ENCODE peak calls at places on chromosomes 11 and 22, in ten cellular contexts. One of them, this sample, is unnamed.

GRCh38 chr11:3709977-3710376 is 38.8 kb upstream of the CHRNA10 start:
- DNase-seq in skeletal muscle cell: no peak
- DNase-seq in SJCRH30: peak
- DNase-seq in WERI-Rb-1: no peak
- DNase-seq in fibroblast of pulmonary artery: no peak
- DNase-seq in psoas muscle: no peak
- DNase-seq in thyroid gland: peak
- DNase-seq in heart left ventricle: no peak
- DNase-seq in stomach: no peak
- DNase-seq in tibial nerve: no peak
- DNase-seq in this sample: peak

GRCh38 chr11:14258177-14258935 is 100.6 kb downstream of the RRAS2 start:
- DNase-seq in skeletal muscle cell: peak
- DNase-seq in SJCRH30: no peak
- DNase-seq in WERI-Rb-1: no peak
- DNase-seq in fibroblast of pulmonary artery: peak
- DNase-seq in psoas muscle: no peak
- DNase-seq in thyroid gland: no peak
- DNase-seq in heart left ventricle: no peak
- DNase-seq in stomach: no peak
- DNase-seq in tibial nerve: no peak
- DNase-seq in this sample: peak

GRCh38 chr22:48842583-48842945 is 985.1 kb downstream of the BRD1 start:
- DNase-seq in skeletal muscle cell: no peak
- DNase-seq in SJCRH30: no peak
- DNase-seq in WERI-Rb-1: no peak
- DNase-seq in fibroblast of pulmonary artery: no peak
- DNase-seq in psoas muscle: no peak
- DNase-seq in thyroid gland: no peak
- DNase-seq in heart left ventricle: no peak
- DNase-seq in stomach: no peak
- DNase-seq in tibial nerve: no peak
- DNase-seq in this sample: no peak

GRCh38 chr22:35615156-35615555 is 2.0 kb downstream of the MB start:
- DNase-seq in skeletal muscle cell: no peak
- DNase-seq in SJCRH30: no peak
- DNase-seq in WERI-Rb-1: no peak
- DNase-seq in fibroblast of pulmonary artery: peak
- DNase-seq in psoas muscle: peak
- DNase-seq in thyroid gland: no peak
- DNase-seq in heart left ventricle: no peak
- DNase-seq in stomach: no peak
- DNase-seq in tibial nerve: no peak
- DNase-seq in this sample: no peak

GRCh38 chr11:67267188-67268035 is 1.1 kb downstream of the GRK2 start:
- DNase-seq in skeletal muscle cell: no peak
- DNase-seq in SJCRH30: no peak
- DNase-seq in WERI-Rb-1: no peak
- DNase-seq in fibroblast of pulmonary artery: no peak
- DNase-seq in psoas muscle: no peak
- DNase-seq in thyroid gland: peak
- DNase-seq in heart left ventricle: no peak
- DNase-seq in stomach: peak
- DNase-seq in tibial nerve: no peak
- DNase-seq in this sample: no peak

GRCh38 chr22:37534445-37534844 is 15.2 kb upstream of the CARD10 start:
- DNase-seq in skeletal muscle cell: no peak
- DNase-seq in SJCRH30: peak
- DNase-seq in WERI-Rb-1: no peak
- DNase-seq in fibroblast of pulmonary artery: no peak
- DNase-seq in psoas muscle: no peak
- DNase-seq in thyroid gland: no peak
- DNase-seq in heart left ventricle: no peak
- DNase-seq in stomach: no peak
- DNase-seq in tibial nerve: no peak
- DNase-seq in this sample: no peak

GRCh38 chr11:57818812-57819211 is 57.2 kb downstream of the CTNND1 start:
- DNase-seq in skeletal muscle cell: no peak
- DNase-seq in SJCRH30: no peak
- DNase-seq in WERI-Rb-1: no peak
- DNase-seq in fibroblast of pulmonary artery: no peak
- DNase-seq in psoas muscle: no peak
- DNase-seq in thyroid gland: no peak
- DNase-seq in heart left ventricle: no peak
- DNase-seq in stomach: no peak
- DNase-seq in tibial nerve: no peak
- DNase-seq in this sample: no peak

GRCh38 chr11:19604679-19605375 is 107.8 kb upstream of the NAV2 start:
- DNase-seq in skeletal muscle cell: no peak
- DNase-seq in SJCRH30: no peak
- DNase-seq in WERI-Rb-1: no peak
- DNase-seq in fibroblast of pulmonary artery: no peak
- DNase-seq in psoas muscle: no peak
- DNase-seq in thyroid gland: no peak
- DNase-seq in heart left ventricle: no peak
- DNase-seq in stomach: no peak
- DNase-seq in tibial nerve: no peak
- DNase-seq in this sample: no peak

GRCh38 chr11:33110083-33110482 is 51.2 kb downstream of the CSTF3 start:
- DNase-seq in skeletal muscle cell: peak
- DNase-seq in SJCRH30: peak
- DNase-seq in WERI-Rb-1: no peak
- DNase-seq in fibroblast of pulmonary artery: no peak
- DNase-seq in psoas muscle: no peak
- DNase-seq in thyroid gland: no peak
- DNase-seq in heart left ventricle: no peak
- DNase-seq in stomach: no peak
- DNase-seq in tibial nerve: no peak
- DNase-seq in this sample: no peak

GRCh38 chr11:120344302-120345004 is 8.2 kb downstream of the ARHGEF12 start:
- DNase-seq in skeletal muscle cell: no peak
- DNase-seq in SJCRH30: peak
- DNase-seq in WERI-Rb-1: no peak
- DNase-seq in fibroblast of pulmonary artery: no peak
- DNase-seq in psoas muscle: no peak
- DNase-seq in thyroid gland: no peak
- DNase-seq in heart left ventricle: no peak
- DNase-seq in stomach: no peak
- DNase-seq in tibial nerve: no peak
- DNase-seq in this sample: peak

GRCh38 chr11:71977743-71978418 is 20.8 kb upstream of the IL18BP start:
- DNase-seq in skeletal muscle cell: no peak
- DNase-seq in SJCRH30: no peak
- DNase-seq in WERI-Rb-1: no peak
- DNase-seq in fibroblast of pulmonary artery: peak
- DNase-seq in psoas muscle: no peak
- DNase-seq in thyroid gland: peak
- DNase-seq in heart left ventricle: no peak
- DNase-seq in stomach: peak
- DNase-seq in tibial nerve: no peak
- DNase-seq in this sample: peak

GRCh38 chr22:17105143-17106129 is 15.7 kb downstream of the TMEM121B start:
- DNase-seq in skeletal muscle cell: no peak
- DNase-seq in SJCRH30: no peak
- DNase-seq in WERI-Rb-1: no peak
- DNase-seq in fibroblast of pulmonary artery: no peak
- DNase-seq in psoas muscle: no peak
- DNase-seq in thyroid gland: peak
- DNase-seq in heart left ventricle: no peak
- DNase-seq in stomach: no peak
- DNase-seq in tibial nerve: no peak
- DNase-seq in this sample: no peak

GRCh38 chr11:96614846-96615245 is 225.0 kb downstream of the JRKL start:
- DNase-seq in skeletal muscle cell: no peak
- DNase-seq in SJCRH30: peak
- DNase-seq in WERI-Rb-1: peak
- DNase-seq in fibroblast of pulmonary artery: no peak
- DNase-seq in psoas muscle: no peak
- DNase-seq in thyroid gland: no peak
- DNase-seq in heart left ventricle: no peak
- DNase-seq in stomach: no peak
- DNase-seq in tibial nerve: no peak
- DNase-seq in this sample: no peak

GRCh38 chr11:134052395-134052987 is 16.4 kb upstream of the JAM3 start:
- DNase-seq in skeletal muscle cell: no peak
- DNase-seq in SJCRH30: no peak
- DNase-seq in WERI-Rb-1: no peak
- DNase-seq in fibroblast of pulmonary artery: no peak
- DNase-seq in psoas muscle: no peak
- DNase-seq in thyroid gland: no peak
- DNase-seq in heart left ventricle: no peak
- DNase-seq in stomach: no peak
- DNase-seq in tibial nerve: no peak
- DNase-seq in this sample: no peak

GRCh38 chr22:22779213-22779612 is 108.4 kb upstream of the IGLL5 start:
- DNase-seq in skeletal muscle cell: no peak
- DNase-seq in SJCRH30: no peak
- DNase-seq in WERI-Rb-1: no peak
- DNase-seq in fibroblast of pulmonary artery: no peak
- DNase-seq in psoas muscle: no peak
- DNase-seq in thyroid gland: no peak
- DNase-seq in heart left ventricle: no peak
- DNase-seq in stomach: no peak
- DNase-seq in tibial nerve: no peak
- DNase-seq in this sample: no peak

GRCh38 chr11:691710-692590 is 3.1 kb downstream of the DEAF1 start:
- DNase-seq in skeletal muscle cell: no peak
- DNase-seq in SJCRH30: no peak
- DNase-seq in WERI-Rb-1: no peak
- DNase-seq in fibroblast of pulmonary artery: no peak
- DNase-seq in psoas muscle: no peak
- DNase-seq in thyroid gland: no peak
- DNase-seq in heart left ventricle: no peak
- DNase-seq in stomach: no peak
- DNase-seq in tibial nerve: no peak
- DNase-seq in this sample: no peak

GRCh38 chr11:693887-694562 is 997 bp downstream of the DEAF1 start:
- DNase-seq in skeletal muscle cell: no peak
- DNase-seq in SJCRH30: no peak
- DNase-seq in WERI-Rb-1: no peak
- DNase-seq in fibroblast of pulmonary artery: no peak
- DNase-seq in psoas muscle: no peak
- DNase-seq in thyroid gland: no peak
- DNase-seq in heart left ventricle: peak
- DNase-seq in stomach: no peak
- DNase-seq in tibial nerve: no peak
- DNase-seq in this sample: no peak

GRCh38 chr11:692824-693414 is 2.1 kb downstream of the DEAF1 start:
- DNase-seq in skeletal muscle cell: no peak
- DNase-seq in SJCRH30: peak
- DNase-seq in WERI-Rb-1: no peak
- DNase-seq in fibroblast of pulmonary artery: no peak
- DNase-seq in psoas muscle: no peak
- DNase-seq in thyroid gland: no peak
- DNase-seq in heart left ventricle: no peak
- DNase-seq in stomach: no peak
- DNase-seq in tibial nerve: no peak
- DNase-seq in this sample: no peak

GRCh38 chr11:694563-695331 is at the start of gene DEAF1:
- DNase-seq in skeletal muscle cell: peak
- DNase-seq in SJCRH30: peak
- DNase-seq in WERI-Rb-1: peak
- DNase-seq in fibroblast of pulmonary artery: peak
- DNase-seq in psoas muscle: peak
- DNase-seq in thyroid gland: peak
- DNase-seq in heart left ventricle: peak
- DNase-seq in stomach: peak
- DNase-seq in tibial nerve: peak
- DNase-seq in this sample: peak

GRCh38 chr11:693415-693831 is 1.6 kb downstream of the DEAF1 start:
- DNase-seq in skeletal muscle cell: no peak
- DNase-seq in SJCRH30: peak
- DNase-seq in WERI-Rb-1: no peak
- DNase-seq in fibroblast of pulmonary artery: no peak
- DNase-seq in psoas muscle: no peak
- DNase-seq in thyroid gland: peak
- DNase-seq in heart left ventricle: no peak
- DNase-seq in stomach: no peak
- DNase-seq in tibial nerve: no peak
- DNase-seq in this sample: no peak
- H3K4me3 ChIP-seq in skeletal muscle cell: peak
- H3K4me3 ChIP-seq in SJCRH30: peak
- H3K4me3 ChIP-seq in WERI-Rb-1: peak
- H3K4me3 ChIP-seq in fibroblast of pulmonary artery: peak
- H3K4me3 ChIP-seq in psoas muscle: peak
- H3K4me3 ChIP-seq in thyroid gland: no peak
- H3K4me3 ChIP-seq in heart left ventricle: no peak
- H3K4me3 ChIP-seq in stomach: peak
- H3K4me3 ChIP-seq in tibial nerve: peak
- H3K4me3 ChIP-seq in this sample: peak

GRCh38 chr11:1506981-1507380 is 20.4 kb upstream of the MOB2 start:
- DNase-seq in skeletal muscle cell: no peak
- DNase-seq in SJCRH30: no peak
- DNase-seq in WERI-Rb-1: no peak
- DNase-seq in fibroblast of pulmonary artery: no peak
- DNase-seq in psoas muscle: no peak
- DNase-seq in thyroid gland: no peak
- DNase-seq in heart left ventricle: no peak
- DNase-seq in stomach: no peak
- DNase-seq in tibial nerve: no peak
- DNase-seq in this sample: no peak
- H3K4me3 ChIP-seq in skeletal muscle cell: no peak
- H3K4me3 ChIP-seq in SJCRH30: no peak
- H3K4me3 ChIP-seq in WERI-Rb-1: no peak
- H3K4me3 ChIP-seq in fibroblast of pulmonary artery: no peak
- H3K4me3 ChIP-seq in psoas muscle: no peak
- H3K4me3 ChIP-seq in thyroid gland: no peak
- H3K4me3 ChIP-seq in heart left ventricle: no peak
- H3K4me3 ChIP-seq in stomach: no peak
- H3K4me3 ChIP-seq in tibial nerve: no peak
- H3K4me3 ChIP-seq in this sample: no peak

GRCh38 chr11:108207683-108208060 is 14.8 kb downstream of the NPAT start:
- DNase-seq in skeletal muscle cell: no peak
- DNase-seq in SJCRH30: no peak
- DNase-seq in WERI-Rb-1: no peak
- DNase-seq in fibroblast of pulmonary artery: no peak
- DNase-seq in psoas muscle: no peak
- DNase-seq in thyroid gland: no peak
- DNase-seq in heart left ventricle: no peak
- DNase-seq in stomach: no peak
- DNase-seq in tibial nerve: no peak
- DNase-seq in this sample: no peak
- H3K4me3 ChIP-seq in skeletal muscle cell: no peak
- H3K4me3 ChIP-seq in SJCRH30: no peak
- H3K4me3 ChIP-seq in WERI-Rb-1: no peak
- H3K4me3 ChIP-seq in fibroblast of pulmonary artery: no peak
- H3K4me3 ChIP-seq in psoas muscle: no peak
- H3K4me3 ChIP-seq in thyroid gland: no peak
- H3K4me3 ChIP-seq in heart left ventricle: no peak
- H3K4me3 ChIP-seq in stomach: no peak
- H3K4me3 ChIP-seq in tibial nerve: no peak
- H3K4me3 ChIP-seq in this sample: no peak

DNA sequence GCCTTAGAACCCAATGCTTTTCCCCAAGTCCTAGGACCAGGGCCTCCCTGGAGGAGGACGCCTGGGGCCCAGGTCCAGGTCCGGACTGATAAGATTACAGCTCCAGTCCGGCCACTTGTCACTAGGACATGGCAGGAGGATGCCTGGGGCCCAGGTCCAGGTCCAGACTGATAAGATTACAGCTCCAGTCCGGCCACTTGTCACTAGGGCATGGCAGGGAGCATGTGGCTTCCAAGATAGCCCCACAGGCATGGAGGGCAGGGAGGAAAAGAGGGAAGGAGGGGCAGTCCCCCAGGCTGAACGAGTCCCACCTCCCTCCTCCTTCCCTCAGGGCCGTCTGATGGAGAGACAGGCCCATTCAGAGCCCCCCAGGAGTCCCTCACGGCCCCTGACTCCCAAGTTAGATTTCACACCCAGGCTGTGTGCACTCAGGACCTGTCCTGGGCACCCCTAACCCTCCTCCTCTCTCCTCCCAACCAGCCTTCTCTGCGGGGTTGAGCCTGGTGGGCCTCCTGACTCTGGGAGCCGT is 1.9 kb downstream of the TSPAN32 start:
- DNase-seq in skeletal muscle cell: no peak
- DNase-seq in SJCRH30: no peak
- DNase-seq in WERI-Rb-1: peak
- DNase-seq in fibroblast of pulmonary artery: no peak
- DNase-seq in psoas muscle: no peak
- DNase-seq in thyroid gland: peak
- DNase-seq in heart left ventricle: peak
- DNase-seq in stomach: peak
- DNase-seq in tibial nerve: no peak
- DNase-seq in this sample: no peak
- H3K4me3 ChIP-seq in skeletal muscle cell: no peak
- H3K4me3 ChIP-seq in SJCRH30: no peak
- H3K4me3 ChIP-seq in WERI-Rb-1: no peak
- H3K4me3 ChIP-seq in fibroblast of pulmonary artery: no peak
- H3K4me3 ChIP-seq in psoas muscle: no peak
- H3K4me3 ChIP-seq in thyroid gland: no peak
- H3K4me3 ChIP-seq in heart left ventricle: no peak
- H3K4me3 ChIP-seq in stomach: peak
- H3K4me3 ChIP-seq in tibial nerve: no peak
- H3K4me3 ChIP-seq in this sample: no peak